ENCODE peak calls at places on chromosomes 16 and 17, in seven cellular contexts. I, V, M, Q, L, H and U are unnamed samples.

GRCh38 chr16:81780350-81780749 is 1.3 kb downstream of the PLCG2 start:
- DNase-seq in Q (no peak), V (no peak), H (no peak), I (no peak), L (no peak), M (no peak), U (no peak)

GRCh38 chr16:65249768-65250167 is 127.9 kb upstream of the CDH11 start:
- DNase-seq in V (no peak), M (peak), Q (no peak), I (no peak), L (no peak), H (peak), U (peak)

GRCh38 chr17:79534851-79535727 is 75.8 kb downstream of the RBFOX3 start:
- DNase-seq in Q (no peak), I (no peak), M (no peak), V (no peak), H (no peak), L (no peak), U (no peak)

GRCh38 chr16:87067890-87068289 is 249.3 kb downstream of the C16orf95 start:
- DNase-seq in M (no peak), L (no peak), V (peak), H (no peak), I (no peak), Q (no peak), U (no peak)

GRCh38 chr16:83060-83603 is 5.1 kb downstream of the MPG start:
- DNase-seq in M (no peak), V (no peak), L (no peak), I (no peak), Q (no peak), H (no peak), U (no peak)

GRCh38 chr16:177981-178676 is 1.6 kb downstream of the HBA1 start:
- DNase-seq in V (peak), H (no peak), M (no peak), Q (no peak), L (no peak), I (no peak), U (no peak)

GRCh38 chr17:79944251-79944812 is 91.3 kb downstream of the TBC1D16 start:
- DNase-seq in V (peak), I (no peak), Q (no peak), L (no peak), H (no peak), M (no peak), U (no peak)

GRCh38 chr17:18910881-18911280 is 41.1 kb upstream of the SLC5A10 start:
- DNase-seq in I (no peak), H (no peak), V (no peak), Q (no peak), M (no peak), L (no peak), U (no peak)

GRCh38 chr16:17784073-17784472 is 313.3 kb upstream of the XYLT1 start:
- DNase-seq in L (no peak), H (peak), I (no peak), V (peak), Q (peak), M (no peak), U (peak)

GRCh38 chr16:28878083-28878926 is at the start of gene ATP2A1:
- DNase-seq in Q (no peak), V (peak), L (no peak), H (no peak), M (no peak), I (no peak), U (no peak)

GRCh38 chr17:61447358-61447757 is 4.9 kb upstream of the TBX4 start:
- DNase-seq in H (no peak), V (no peak), I (no peak), L (no peak), Q (no peak), M (no peak), U (no peak)

GRCh38 chr16:58499092-58499511 is 841 bp upstream of the NDRG4 start:
- DNase-seq in L (no peak), H (no peak), Q (no peak), M (no peak), I (no peak), V (no peak), U (no peak)

DNA sequence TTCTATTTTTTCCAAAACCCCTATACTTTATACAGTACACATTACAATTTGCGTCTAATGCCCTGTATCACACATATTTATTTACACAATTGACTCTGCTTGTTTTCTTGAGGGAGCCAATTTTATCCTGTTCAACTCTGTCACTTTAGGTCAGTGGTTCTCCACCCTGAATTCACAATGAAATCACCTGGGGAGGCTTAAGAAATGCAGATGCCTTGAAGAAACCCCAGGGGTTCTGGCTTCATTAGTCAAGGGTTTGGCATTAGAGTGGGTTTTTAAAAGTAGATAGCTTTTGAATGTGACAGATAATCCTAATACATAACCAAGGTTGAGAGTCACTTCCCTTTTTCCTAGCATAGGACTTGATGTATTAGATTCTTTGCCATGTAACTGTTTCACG is 398.6 kb upstream of the ERCC4 start:
- DNase-seq in Q (no peak), I (no peak), V (peak), M (no peak), H (no peak), L (no peak), U (no peak)
- H3K4me3 ChIP-seq in Q (no peak), I (no peak), V (no peak), M (no peak), H (no peak), L (no peak), U (no peak)

DNA sequence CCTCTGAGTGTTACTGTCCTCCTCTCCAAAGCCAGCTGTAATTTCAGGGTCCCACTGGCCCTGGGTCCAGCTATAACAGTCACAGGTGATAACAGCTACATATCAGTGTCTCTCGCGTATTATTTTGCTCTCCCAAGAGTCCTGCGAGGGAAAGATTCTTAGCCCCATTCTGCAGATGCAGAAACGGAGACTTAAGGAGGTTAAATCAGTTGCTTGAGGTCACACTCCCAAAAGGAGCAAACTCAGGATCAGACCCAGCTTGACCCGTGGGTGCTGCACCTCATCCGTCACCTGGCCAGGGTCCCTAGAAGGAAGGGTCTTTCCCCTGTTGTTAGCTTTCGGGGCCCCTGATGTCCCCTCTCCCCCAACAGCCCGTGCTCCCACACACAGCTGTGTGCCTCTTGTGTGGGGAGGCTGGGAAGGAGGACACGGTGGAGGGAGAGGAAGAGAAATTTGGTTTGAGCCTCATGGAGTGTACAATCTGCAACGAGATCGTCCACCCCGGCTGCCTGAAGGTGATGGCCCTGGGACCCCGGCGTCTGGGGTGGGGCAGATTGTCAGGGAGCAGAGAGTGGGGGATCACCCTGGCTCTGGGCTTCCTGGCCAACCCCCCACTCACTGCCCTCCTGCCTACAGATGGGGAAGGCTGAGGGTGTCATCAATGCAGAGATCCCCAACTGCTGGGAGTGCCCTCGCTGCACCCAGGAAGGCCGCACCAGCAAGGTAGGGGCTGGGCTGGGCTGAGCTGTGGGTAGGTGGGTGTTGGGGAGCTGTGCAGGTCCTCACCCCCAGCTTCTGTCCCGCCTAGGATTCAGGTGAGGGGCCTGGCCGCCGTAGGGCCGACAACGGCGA is 3.8 kb downstream of the FBXL19 start:
- DNase-seq in L (no peak), M (no peak), I (no peak), V (peak), Q (no peak), H (no peak), U (no peak)
- H3K4me3 ChIP-seq in L (no peak), M (no peak), I (no peak), V (no peak), Q (no peak), H (no peak), U (no peak)

GRCh38 chr17:41733348-41734138 is 900 bp downstream of the HAP1 start:
- DNase-seq in I (no peak), H (no peak), L (no peak), V (peak), M (no peak), Q (no peak), U (no peak)
- H3K4me3 ChIP-seq in I (no peak), H (no peak), L (no peak), V (peak), M (peak), Q (peak), U (no peak)

GRCh38 chr17:75181110-75181509 is 1.6 kb downstream of the SUMO2 start:
- DNase-seq in L (no peak), I (no peak), V (peak), Q (no peak), H (no peak), M (no peak), U (no peak)
- H3K4me3 ChIP-seq in L (peak), I (peak), V (peak), Q (peak), H (peak), M (peak), U (peak)

GRCh38 chr16:83453977-83454376 is 353.8 kb upstream of the HSBP1 start:
- DNase-seq in V (no peak), L (no peak), M (no peak), H (no peak), I (no peak), Q (no peak), U (no peak)
- H3K4me3 ChIP-seq in V (no peak), L (no peak), M (no peak), H (no peak), I (no peak), Q (no peak), U (no peak)

GRCh38 chr16:2091722-2092620 is 43.7 kb downstream of the PKD1 start:
- DNase-seq in I (no peak), M (peak), L (no peak), V (peak), H (no peak), Q (no peak), U (no peak)
- H3K4me3 ChIP-seq in I (no peak), M (peak), L (no peak), V (peak), H (no peak), Q (no peak), U (peak)

GRCh38 chr17:10805911-10806310 is 2.0 kb upstream of the TMEM238L start:
- DNase-seq in H (no peak), V (no peak), Q (no peak), I (no peak), M (no peak), L (no peak), U (no peak)
- H3K4me3 ChIP-seq in H (no peak), V (no peak), Q (no peak), I (no peak), M (no peak), L (no peak), U (no peak)

DNA sequence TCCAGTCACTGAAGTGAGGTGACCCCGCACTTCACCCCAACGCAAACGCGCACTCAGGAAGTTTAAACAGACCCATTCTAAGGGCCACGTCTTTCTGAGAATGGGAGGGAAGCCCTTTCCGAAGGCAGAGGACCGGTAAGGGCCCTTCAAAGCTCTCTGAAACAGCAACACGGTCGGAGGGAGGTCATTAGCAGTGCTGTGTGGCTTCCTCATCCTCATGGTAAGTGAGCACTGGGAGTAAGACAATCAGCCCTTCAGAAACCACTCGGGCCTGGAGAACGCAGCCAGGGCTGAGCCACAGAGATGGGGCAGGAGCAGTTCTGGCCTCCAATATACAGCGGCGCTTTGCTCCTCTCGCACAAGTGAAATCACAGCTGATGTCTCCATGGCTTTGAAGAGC is 23.7 kb downstream of the SRL start:
- DNase-seq in M (no peak), L (no peak), H (no peak), V (no peak), Q (no peak), I (no peak), U (no peak)
- H3K4me3 ChIP-seq in M (no peak), L (no peak), H (no peak), V (no peak), Q (no peak), I (no peak), U (no peak)

GRCh38 chr17:16924701-16925440 is 47.0 kb downstream of the TNFRSF13B start:
- DNase-seq in L (no peak), M (no peak), I (no peak), H (no peak), V (no peak), Q (no peak), U (no peak)

GRCh38 chr17:16925461-16926060 is 46.4 kb downstream of the TNFRSF13B start:
- DNase-seq in Q (no peak), H (no peak), L (no peak), M (no peak), V (peak), I (no peak), U (no peak)

GRCh38 chr17:16923904-16924700 is 47.8 kb downstream of the TNFRSF13B start:
- DNase-seq in I (no peak), V (peak), Q (no peak), M (no peak), H (no peak), L (no peak), U (no peak)

GRCh38 chr17:16922386-16923096 is 49.4 kb downstream of the TNFRSF13B start:
- DNase-seq in H (no peak), V (peak), I (no peak), Q (no peak), L (no peak), M (no peak), U (no peak)

DNA sequence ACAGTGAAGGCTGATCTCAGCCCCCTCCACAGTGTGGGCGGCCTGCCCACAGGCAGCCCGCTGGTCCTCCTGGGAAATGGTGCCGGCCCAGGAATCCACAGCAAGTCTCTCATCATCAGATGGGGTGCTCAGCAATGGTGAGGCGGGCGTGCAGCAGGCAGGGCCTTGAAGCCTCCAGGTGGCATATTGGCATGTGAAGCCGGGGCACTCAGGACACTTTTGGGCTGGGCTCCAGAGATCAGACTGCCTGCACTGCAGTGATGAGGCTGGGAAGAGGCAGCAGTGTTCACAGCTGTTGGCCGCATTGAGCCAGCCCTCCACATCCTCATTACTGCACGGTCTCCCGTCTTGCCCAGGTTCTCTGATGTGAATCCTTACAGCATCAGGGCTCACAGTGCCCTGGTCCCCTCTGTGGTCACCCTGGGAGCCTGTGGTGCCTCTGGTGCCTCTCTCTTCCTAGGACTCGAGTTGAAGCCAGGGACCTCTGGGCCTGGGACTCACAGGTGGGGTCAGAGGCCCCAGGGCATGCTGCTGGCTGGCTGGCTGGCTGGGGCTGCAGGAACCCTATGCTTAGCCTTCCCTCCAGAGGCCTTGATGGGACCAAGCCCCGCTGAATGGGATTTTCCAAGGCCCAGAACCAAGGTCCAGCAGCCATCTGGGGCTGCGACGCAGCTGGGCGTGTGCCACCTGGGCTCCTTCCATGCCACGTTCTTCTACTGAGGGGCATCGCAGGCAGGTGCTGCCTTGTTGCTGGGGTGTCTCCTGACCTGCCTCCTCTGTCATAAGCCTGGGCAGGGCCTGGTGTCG is 48.6 kb downstream of the TNFRSF13B start:
- DNase-seq in I (no peak), H (no peak), M (no peak), Q (no peak), L (no peak), V (peak), U (no peak)
- H3K4me3 ChIP-seq in I (no peak), H (no peak), M (no peak), Q (no peak), L (no peak), V (no peak), U (no peak)